ENCODE peak calls at places on chromosomes 7 and 10, in nine cellular contexts. F is IMR-90, X is HCT116, Q is right lobe of liver, P is uterus, N is A549, C is Peyer's patch, O is spleen, G is suprapubic skin. R is an unnamed sample. For H3K4me1, the result is how much of the 10 kb centered on the place peaks cover.

GRCh38 chr10:113335603-113336002 is 217.2 kb upstream of the HABP2 start:
- DNase-seq in N (no peak), Q (no peak), O (no peak), G (no peak), X (no peak), F (peak), C (no peak), P (no peak), R (no peak)

GRCh38 chr10:132654708-132655661 is 117.4 kb downstream of the INPP5A start:
- DNase-seq in Q (no peak), G (no peak), N (peak), F (peak), X (peak), O (peak), C (no peak), P (peak), R (peak)

GRCh38 chr7:128791968-128792319 is at the start of gene CCDC136:
- DNase-seq in G (no peak), C (no peak), F (peak), O (no peak), X (no peak), Q (no peak), N (no peak), P (no peak), R (no peak)

GRCh38 chr10:75432176-75432575 is 752 bp downstream of the LRMDA start:
- DNase-seq in F (no peak), C (no peak), O (no peak), G (no peak), Q (no peak), X (no peak), P (peak), N (no peak), R (no peak)

GRCh38 chr10:73647875-73648228 is 6.6 kb upstream of the MYOZ1 start:
- DNase-seq in Q (no peak), C (no peak), N (no peak), O (no peak), X (no peak), P (no peak), F (no peak), G (no peak), R (no peak)

GRCh38 chr7:142629588-142630260 is 119.5 kb upstream of the PRSS1 start:
- DNase-seq in X (no peak), G (no peak), N (no peak), C (no peak), P (no peak), F (peak), O (no peak), Q (no peak), R (no peak)

GRCh38 chr10:32239770-32240169 is 107.2 kb downstream of the EPC1 start:
- DNase-seq in C (no peak), F (peak), P (no peak), N (no peak), O (no peak), G (no peak), X (no peak), Q (no peak), R (no peak)

GRCh38 chr10:76397210-76397881 is 965.9 kb downstream of the LRMDA start:
- DNase-seq in N (no peak), C (no peak), G (no peak), F (no peak), Q (no peak), P (peak), O (no peak), X (no peak), R (peak)

GRCh38 chr7:32020760-32021159 is 49.4 kb downstream of the PDE1C start:
- DNase-seq in G (no peak), N (no peak), O (no peak), P (no peak), X (no peak), F (peak), C (no peak), Q (no peak), R (no peak)

GRCh38 chr10:78316451-78316931 is 282.8 kb downstream of the RPS24 start:
- DNase-seq in C (no peak), P (peak), Q (no peak), N (no peak), O (no peak), X (no peak), F (peak), G (no peak), R (no peak)

GRCh38 chr7:108511939-108512338 is 14.0 kb downstream of the PNPLA8 start:
- DNase-seq in F (no peak), G (no peak), C (no peak), O (no peak), P (no peak), X (no peak), N (no peak), Q (no peak), R (no peak)

DNA sequence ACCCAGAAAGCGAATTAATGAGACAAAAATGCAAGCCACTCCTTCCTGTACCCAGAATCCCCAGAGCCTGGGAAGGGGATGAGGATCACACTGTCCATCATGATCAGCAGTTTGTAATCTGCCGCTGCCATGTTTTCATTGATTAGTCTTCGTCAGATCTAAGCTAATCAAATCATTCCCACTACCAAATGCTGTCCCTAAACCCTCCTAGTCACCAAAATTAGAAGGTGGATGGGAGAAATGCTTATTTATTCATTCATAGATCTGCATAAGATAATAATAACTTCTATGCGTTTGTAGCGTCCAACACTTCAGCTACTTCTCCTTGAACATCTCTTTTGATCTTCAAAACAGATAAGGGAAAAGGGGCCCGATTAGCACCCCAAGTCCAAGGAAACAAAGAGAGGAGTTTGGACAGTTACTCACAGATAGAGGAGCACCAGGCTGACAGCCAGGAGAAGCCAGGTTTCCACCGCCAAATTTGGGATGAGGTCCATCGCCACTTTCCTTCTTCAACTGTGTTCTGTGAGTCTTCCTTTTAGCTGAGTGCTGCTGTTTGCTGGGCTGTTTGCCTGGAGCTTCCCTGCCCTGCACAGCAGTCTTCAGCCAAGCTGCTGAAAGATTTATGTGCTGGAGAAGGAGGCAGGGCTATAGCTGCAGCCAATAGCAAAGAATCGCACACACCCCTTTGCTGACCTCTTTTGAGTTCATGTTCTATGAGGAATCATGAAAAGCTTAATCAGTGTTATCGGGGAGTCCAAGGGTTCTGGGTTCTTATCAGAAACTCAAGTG is at the start of gene CYP3A5:
- DNase-seq in Q (peak), O (no peak), F (no peak), P (peak), C (no peak), X (peak), N (no peak), G (peak), R (no peak)
- TF ChIP-seq POLR2A in Q (peak), O (no peak), F (no peak), P (no peak), C (peak), X (no peak), N (peak), G (no peak), R (no peak)

GRCh38 chr10:68470300-68470699 is 1.5 kb downstream of the DNA2 start:
- DNase-seq in O (no peak), Q (no peak), C (no peak), N (no peak), G (no peak), P (no peak), F (no peak), X (no peak), R (no peak)
- H3K4me3 ChIP-seq in O (no peak), Q (no peak), C (no peak), N (peak), G (no peak), P (no peak), F (peak), X (peak), R (no peak)

GRCh38 chr10:71771821-71772617 is 1.3 kb downstream of the VSIR start:
- DNase-seq in P (peak), G (peak), N (peak), Q (no peak), F (peak), O (no peak), X (peak), C (no peak), R (peak)
- H3K4me1 ChIP-seq in P (under half), G (half or more), N (half or more), Q (under half), F (under half), O (half or more), X (half or more), C (under half), R (under half)

GRCh38 chr10:59773088-59773487 is 19.8 kb upstream of the MRLN start:
- DNase-seq in C (no peak), Q (no peak), F (no peak), O (no peak), N (no peak), G (no peak), P (no peak), X (no peak), R (no peak)
- TF ChIP-seq POLR2A in C (no peak), Q (no peak), F (no peak), O (no peak), N (no peak), G (no peak), P (no peak), X (no peak), R (no peak)

GRCh38 chr7:27170936-27171635 is 3.0 kb downstream of the HOXA10 start:
- DNase-seq in N (no peak), Q (no peak), C (no peak), G (peak), O (peak), P (peak), X (no peak), F (no peak), R (no peak)

GRCh38 chr7:27172388-27172774 is 1.7 kb downstream of the HOXA10 start:
- DNase-seq in Q (no peak), P (no peak), N (no peak), C (no peak), G (peak), X (no peak), O (peak), F (no peak), R (no peak)

GRCh38 chr7:27170494-27170811 is 3.7 kb downstream of the HOXA10 start:
- DNase-seq in P (no peak), G (no peak), O (no peak), F (no peak), N (no peak), X (no peak), C (no peak), Q (no peak), R (no peak)

GRCh38 chr7:27172823-27173411 is 1.2 kb downstream of the HOXA10 start:
- DNase-seq in F (no peak), C (no peak), O (peak), N (no peak), P (peak), X (no peak), G (peak), Q (no peak), R (no peak)

DNA sequence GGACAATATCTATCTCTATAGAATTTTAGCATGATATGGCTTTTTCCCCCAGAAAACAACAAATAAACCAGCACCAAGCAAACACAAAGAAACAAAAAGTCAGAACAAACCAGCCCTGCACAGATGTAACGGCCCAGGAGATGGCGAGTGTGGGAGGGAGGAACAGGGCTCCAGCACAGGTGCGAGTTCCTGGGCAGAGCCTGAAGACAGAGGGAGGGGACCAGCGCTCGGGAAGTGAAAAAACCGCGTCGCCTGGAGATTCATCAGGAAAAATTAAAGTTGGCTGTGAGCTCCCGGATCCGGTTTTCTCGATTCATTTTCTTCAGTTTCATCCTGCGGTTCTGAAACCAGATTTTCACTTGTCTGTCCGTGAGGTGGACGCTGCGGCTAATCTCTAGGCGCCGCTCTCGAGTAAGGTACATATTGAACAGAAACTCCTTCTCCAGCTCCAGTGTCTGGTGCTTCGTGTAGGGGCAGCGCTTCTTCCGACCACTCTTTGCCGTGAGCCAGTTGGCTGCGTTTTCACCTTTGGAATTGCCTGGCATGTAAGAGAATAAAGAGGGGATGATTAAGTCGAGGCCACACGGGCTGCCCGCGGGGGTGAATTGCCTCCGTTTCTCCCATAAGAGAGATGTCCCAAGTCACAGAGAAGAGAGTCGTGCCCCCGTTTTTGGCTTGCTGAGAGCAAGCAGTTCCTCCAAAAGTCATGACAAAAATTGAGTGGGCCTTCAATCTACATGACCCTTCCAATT is 2.3 kb downstream of the HOXA10 start:
- DNase-seq in Q (no peak), G (peak), P (peak), X (no peak), N (no peak), O (peak), F (no peak), C (no peak), R (no peak)
- H3K4me3 ChIP-seq in Q (no peak), G (peak), P (peak), X (peak), N (no peak), O (no peak), F (no peak), C (peak), R (no peak)

DNA sequence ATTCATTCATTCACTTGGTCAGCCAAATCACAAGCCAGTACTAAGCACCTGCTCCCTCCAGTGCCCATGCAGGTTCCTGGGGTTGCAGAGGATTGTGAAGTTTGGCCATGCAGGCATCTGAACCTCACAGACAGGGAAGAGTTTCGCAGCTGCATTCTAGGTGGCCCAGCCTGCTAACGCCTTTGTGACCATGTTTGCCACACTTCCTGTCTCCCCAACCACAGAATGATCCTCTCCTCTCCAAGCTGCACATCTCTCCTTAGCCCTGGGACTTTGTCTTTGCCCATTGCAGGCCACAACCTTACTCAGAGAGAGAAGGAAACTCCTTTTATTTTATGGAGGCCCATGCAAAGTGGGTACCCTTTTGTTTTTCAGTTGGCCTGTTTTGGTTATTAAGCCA is 31.8 kb downstream of the EPDR1 start:
- DNase-seq in P (no peak), C (no peak), G (no peak), O (no peak), F (no peak), N (no peak), X (no peak), Q (no peak), R (no peak)
- H3K4me1 ChIP-seq in P (under half), C (under half), G (under half), O (under half), F (under half), N (under half), X (under half), Q (under half), R (under half)

GRCh38 chr7:4742852-4743251 is 32.6 kb upstream of the AP5Z1 start:
- DNase-seq in C (no peak), O (no peak), Q (no peak), F (peak), X (no peak), P (no peak), G (no peak), N (no peak), R (no peak)

GRCh38 chr7:4745971-4746919 is 29.2 kb upstream of the AP5Z1 start:
- DNase-seq in Q (no peak), O (no peak), C (peak), N (peak), P (peak), G (no peak), X (no peak), F (peak), R (no peak)

GRCh38 chr7:4745265-4745919 is 30.0 kb upstream of the AP5Z1 start:
- DNase-seq in P (no peak), C (no peak), N (no peak), O (no peak), F (no peak), X (no peak), Q (no peak), G (no peak), R (no peak)

GRCh38 chr7:4747013-4747412 is 28.4 kb upstream of the AP5Z1 start:
- DNase-seq in G (no peak), C (no peak), O (no peak), P (no peak), Q (no peak), X (no peak), F (no peak), N (no peak), R (no peak)

GRCh38 chr7:4744391-4745264 is 30.8 kb upstream of the AP5Z1 start:
- DNase-seq in P (peak), Q (peak), N (peak), F (peak), C (peak), O (peak), G (peak), X (peak), R (peak)
- TF ChIP-seq POLR2A in P (peak), Q (peak), N (no peak), F (no peak), C (no peak), O (peak), G (no peak), X (no peak), R (no peak)